ENCODE peak calls at places on chromosomes 2 and 18, in four cellular contexts. One of them, this sample, is unnamed.

GRCh38 chr2:214946949-214947348 is 137.5 kb upstream of the BARD1 start:
- DNase-seq in WTC11: no peak
- DNase-seq in K562: no peak
- DNase-seq in HepG2: no peak
- DNase-seq in this sample: no peak

GRCh38 chr18:5515007-5515744 is 28.6 kb downstream of the EPB41L3 start:
- DNase-seq in WTC11: no peak
- DNase-seq in K562: no peak
- DNase-seq in HepG2: no peak
- DNase-seq in this sample: no peak

GRCh38 chr2:82182270-82182669 is 1877.7 kb upstream of the LRRTM1 start:
- DNase-seq in WTC11: no peak
- DNase-seq in K562: no peak
- DNase-seq in HepG2: no peak
- DNase-seq in this sample: no peak

GRCh38 chr2:37156071-37156856 is 516 bp downstream of the EIF2AK2 start:
- DNase-seq in WTC11: no peak
- DNase-seq in K562: no peak
- DNase-seq in HepG2: peak; percentile 42
- DNase-seq in this sample: peak; percentile 55

GRCh38 chr2:30185175-30185574 is 38.4 kb downstream of the YPEL5 start:
- DNase-seq in WTC11: no peak
- DNase-seq in K562: no peak
- DNase-seq in HepG2: peak; percentile 43
- DNase-seq in this sample: no peak

GRCh38 chr2:176079285-176079830 is 4.4 kb downstream of the EVX2 start:
- DNase-seq in WTC11: peak; percentile 59
- DNase-seq in K562: no peak
- DNase-seq in HepG2: no peak
- DNase-seq in this sample: no peak

GRCh38 chr2:216094701-216095100 is 13.0 kb downstream of the TMEM169 start:
- DNase-seq in WTC11: no peak
- DNase-seq in K562: no peak
- DNase-seq in HepG2: no peak
- DNase-seq in this sample: no peak

GRCh38 chr18:79614211-79615028 is 65.2 kb upstream of the CTDP1 start:
- DNase-seq in WTC11: no peak
- DNase-seq in K562: no peak
- DNase-seq in HepG2: no peak
- DNase-seq in this sample: no peak

GRCh38 chr2:157592374-157592773 is 36.3 kb downstream of the ACVR1C start:
- DNase-seq in WTC11: no peak
- DNase-seq in K562: no peak
- DNase-seq in HepG2: no peak
- DNase-seq in this sample: no peak

GRCh38 chr2:53088062-53088461 is 679.5 kb upstream of the CHAC2 start:
- DNase-seq in WTC11: no peak
- DNase-seq in K562: no peak
- DNase-seq in HepG2: no peak
- DNase-seq in this sample: no peak

GRCh38 chr18:49094979-49095632 is 144.3 kb upstream of the SMAD7 start:
- DNase-seq in WTC11: no peak
- DNase-seq in K562: no peak
- DNase-seq in HepG2: no peak
- DNase-seq in this sample: no peak

GRCh38 chr2:158740591-158740990 is 54.5 kb upstream of the DAPL1 start:
- DNase-seq in WTC11: no peak
- DNase-seq in K562: no peak
- DNase-seq in HepG2: no peak
- DNase-seq in this sample: no peak

GRCh38 chr18:49848115-49848514 is 34.8 kb upstream of the ACAA2 start:
- DNase-seq in WTC11: no peak
- DNase-seq in K562: no peak
- DNase-seq in HepG2: no peak
- DNase-seq in this sample: no peak

GRCh38 chr18:21362921-21363320 is 120.9 kb downstream of the GREB1L start:
- DNase-seq in WTC11: no peak
- DNase-seq in K562: no peak
- DNase-seq in HepG2: no peak
- DNase-seq in this sample: no peak

GRCh38 chr18:32734442-32734841 is 38.4 kb downstream of the KLHL14 start:
- DNase-seq in WTC11: no peak
- DNase-seq in K562: no peak
- DNase-seq in HepG2: no peak
- DNase-seq in this sample: no peak

GRCh38 chr18:32730620-32731021 is 42.2 kb downstream of the KLHL14 start:
- DNase-seq in WTC11: no peak
- DNase-seq in K562: no peak
- DNase-seq in HepG2: no peak
- DNase-seq in this sample: no peak

GRCh38 chr18:32732165-32732564 is 40.7 kb downstream of the KLHL14 start:
- DNase-seq in WTC11: no peak
- DNase-seq in K562: no peak
- DNase-seq in HepG2: no peak
- DNase-seq in this sample: no peak

GRCh38 chr18:32735781-32736180 is 37.0 kb downstream of the KLHL14 start:
- DNase-seq in WTC11: no peak
- DNase-seq in K562: no peak
- DNase-seq in HepG2: peak; percentile 23
- DNase-seq in this sample: no peak

DNA sequence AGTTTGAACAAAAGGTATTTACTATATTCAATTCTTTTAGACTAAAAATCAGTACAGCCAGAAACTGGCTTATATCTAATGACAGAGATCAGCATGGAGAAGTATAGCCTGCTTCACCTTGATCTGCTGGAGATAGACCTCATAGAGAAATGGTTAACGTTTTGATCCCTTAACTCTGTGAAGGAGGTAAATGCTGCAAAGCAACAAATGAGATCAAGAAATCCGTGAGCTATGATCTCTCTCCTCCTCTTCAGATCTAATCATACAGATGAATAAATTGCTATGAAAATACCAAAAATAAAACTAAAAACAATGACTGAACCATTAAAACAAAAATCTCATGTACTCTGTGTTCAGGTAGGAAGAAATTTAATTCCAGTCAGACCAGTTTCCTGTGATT is 42.8 kb downstream of the KLHL14 start:
- DNase-seq in WTC11: no peak
- DNase-seq in K562: no peak
- DNase-seq in HepG2: no peak
- DNase-seq in this sample: no peak
- TF ChIP-seq ELF4 in WTC11: no peak
- TF ChIP-seq ELF4 in K562: no peak
- TF ChIP-seq ELF4 in HepG2: no peak
- TF ChIP-seq ELF4 in this sample: no peak

GRCh38 chr2:20766798-20767644 is 55.9 kb downstream of the LDAH start:
- DNase-seq in WTC11: no peak
- DNase-seq in K562: no peak
- DNase-seq in HepG2: no peak
- DNase-seq in this sample: no peak
- TF ChIP-seq ELF4 in WTC11: no peak
- TF ChIP-seq ELF4 in K562: no peak
- TF ChIP-seq ELF4 in HepG2: no peak
- TF ChIP-seq ELF4 in this sample: no peak

GRCh38 chr2:110101280-110101844 is 14.3 kb downstream of the MALL start:
- DNase-seq in WTC11: no peak
- DNase-seq in K562: no peak
- DNase-seq in HepG2: peak; percentile 77
- DNase-seq in this sample: no peak
- TF ChIP-seq ELF4 in WTC11: no peak
- TF ChIP-seq ELF4 in K562: no peak
- TF ChIP-seq ELF4 in HepG2: no peak
- TF ChIP-seq ELF4 in this sample: no peak

DNA sequence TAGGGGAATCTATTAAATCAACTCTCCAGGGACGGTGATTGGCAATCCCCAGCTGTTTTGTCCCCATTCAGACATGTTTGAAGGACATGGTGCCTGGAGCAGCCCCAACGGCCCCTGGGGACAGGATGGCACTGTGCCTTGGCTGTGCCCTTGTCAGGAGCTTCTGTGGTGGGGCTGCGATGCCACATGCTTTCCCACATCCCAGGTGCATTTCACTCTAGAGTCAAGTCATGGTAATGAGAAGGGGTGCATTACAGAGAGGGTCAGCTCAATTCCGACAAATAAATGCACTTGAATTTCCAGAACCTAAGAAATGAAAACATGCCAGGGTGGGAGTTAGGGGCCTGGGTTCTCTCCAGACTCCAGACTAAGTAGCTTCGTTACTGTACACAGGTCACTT is 289.4 kb upstream of the PXDN start:
- DNase-seq in WTC11: no peak
- DNase-seq in K562: no peak
- DNase-seq in HepG2: no peak
- DNase-seq in this sample: no peak
- TF ChIP-seq ELF4 in WTC11: no peak
- TF ChIP-seq ELF4 in K562: no peak
- TF ChIP-seq ELF4 in HepG2: no peak
- TF ChIP-seq ELF4 in this sample: no peak

DNA sequence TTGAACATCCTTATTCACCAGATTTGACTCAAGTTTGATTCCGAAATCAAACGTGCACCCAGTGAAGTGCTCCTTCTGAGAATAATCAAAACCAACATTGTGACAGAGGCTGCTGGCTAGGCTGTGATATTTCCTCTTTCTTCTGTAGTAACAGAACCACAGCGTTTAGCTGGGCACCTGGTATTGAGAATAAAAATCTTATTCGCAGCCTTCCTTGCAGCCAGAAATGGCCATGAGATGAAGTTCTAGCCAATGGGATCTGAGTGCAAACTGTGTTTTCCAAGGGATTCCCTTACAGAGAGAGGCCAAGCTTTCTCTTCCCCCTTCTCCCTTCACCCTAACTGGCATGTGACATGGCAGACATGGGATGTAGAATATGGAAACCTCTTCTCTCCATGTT is 51.7 kb downstream of the TMEM163 start:
- DNase-seq in WTC11: no peak
- DNase-seq in K562: no peak
- DNase-seq in HepG2: no peak
- DNase-seq in this sample: no peak
- TF ChIP-seq ELF4 in WTC11: no peak
- TF ChIP-seq ELF4 in K562: no peak
- TF ChIP-seq ELF4 in HepG2: no peak
- TF ChIP-seq ELF4 in this sample: no peak

DNA sequence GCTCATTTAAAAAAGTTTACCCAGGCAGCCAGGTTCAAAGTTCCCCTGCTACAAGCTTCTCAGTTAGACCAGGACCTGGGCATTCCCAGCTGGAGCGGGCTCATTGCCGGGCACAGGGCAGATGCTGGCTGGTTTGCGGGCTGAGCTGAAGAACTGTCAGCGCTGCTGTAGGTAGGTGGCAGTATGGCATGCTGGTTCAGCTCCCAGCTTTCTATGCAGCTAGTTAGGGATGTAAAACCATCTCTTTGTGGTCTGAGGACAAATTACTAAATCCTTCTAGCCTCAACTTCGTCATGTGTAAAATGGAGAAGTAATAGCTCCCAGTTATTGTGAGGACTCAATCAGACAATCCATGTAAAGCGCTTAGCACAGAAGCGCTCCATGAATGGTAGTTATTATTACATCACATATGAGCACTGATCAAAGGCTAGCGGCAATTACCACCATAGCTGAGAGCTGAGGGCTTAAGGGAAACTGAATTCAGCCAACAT is 2.4 kb upstream of the LDLRAD4 start:
- DNase-seq in WTC11: peak; percentile 51
- DNase-seq in K562: no peak
- DNase-seq in HepG2: peak; percentile 66
- DNase-seq in this sample: peak; percentile 35
- TF ChIP-seq ELF4 in WTC11: no peak
- TF ChIP-seq ELF4 in K562: no peak
- TF ChIP-seq ELF4 in HepG2: no peak
- TF ChIP-seq ELF4 in this sample: no peak